ENCODE peak calls at places on chromosome 21, in nine cellular contexts. L, K, O, R, X, B, Q, U and C are unnamed samples.

GRCh38 chr21:38921511-38922215 is 115.9 kb downstream of the ETS2 start:
- ATAC-seq in L (no peak), K (no peak), O (no peak), R (no peak), X (no peak), B (no peak), Q (no peak), U (no peak), C (no peak)

GRCh38 chr21:17848228-17848627 is 29.1 kb upstream of the C21orf91 start:
- ATAC-seq in L (no peak), K (no peak), O (no peak), R (peak; percentile 90), X (no peak), B (no peak), Q (peak; percentile 87), U (no peak), C (peak; percentile 31)

GRCh38 chr21:31108969-31109368 is 70.7 kb upstream of the KRTAP19-8 start:
- ATAC-seq in L (no peak), K (no peak), O (no peak), R (peak; percentile 38), X (peak; percentile 72), B (no peak), Q (peak; percentile 30), U (no peak), C (no peak)

GRCh38 chr21:41763398-41763931 is 3.4 kb downstream of the RIPK4 start:
- ATAC-seq in L (no peak), K (no peak), O (no peak), R (no peak), X (peak; percentile 7), B (no peak), Q (no peak), U (no peak), C (no peak)

GRCh38 chr21:42931560-42932235 is 6.3 kb upstream of the ERVH48-1 start:
- ATAC-seq in L (no peak), K (no peak), O (no peak), R (no peak), X (no peak), B (no peak), Q (no peak), U (no peak), C (no peak)

GRCh38 chr21:46554431-46555224 is 50.3 kb downstream of the S100B start:
- ATAC-seq in L (no peak), K (no peak), O (no peak), R (no peak), X (no peak), B (no peak), Q (no peak), U (no peak), C (no peak)

GRCh38 chr21:26788783-26789182 is 56.4 kb downstream of the ADAMTS1 start:
- ATAC-seq in L (no peak), K (no peak), O (no peak), R (no peak), X (no peak), B (no peak), Q (no peak), U (no peak), C (peak; percentile 80)

GRCh38 chr21:27681841-27682240 is 715.0 kb upstream of the ADAMTS5 start:
- ATAC-seq in L (no peak), K (no peak), O (no peak), R (no peak), X (no peak), B (no peak), Q (no peak), U (no peak), C (no peak)

GRCh38 chr21:45386728-45387371 is 18.1 kb upstream of the COL18A1 start:
- ATAC-seq in L (no peak), K (no peak), O (no peak), R (no peak), X (no peak), B (no peak), Q (peak; percentile 33), U (no peak), C (peak; percentile 72)